ENCODE peak calls at places on chromosomes 13 and 19, in ten cellular contexts. L, T, Z, N, B, Q, V, I, K and O are unnamed samples.

GRCh38 chr13:36131931-36132297 is 732 bp upstream of the DCLK1 start:
- DNase-seq in I (no peak), V (no peak), Q (peak), N (peak), B (no peak), T (peak), Z (no peak), L (no peak), K (no peak), O (peak)

GRCh38 chr19:28727835-28728159 is 485.2 kb downstream of the UQCRFS1 start:
- DNase-seq in B (no peak), N (no peak), I (no peak), Z (no peak), Q (no peak), L (no peak), K (no peak), T (no peak), V (no peak), O (no peak)

GRCh38 chr13:83935566-83935965 is 53.3 kb upstream of the SLITRK1 start:
- DNase-seq in T (no peak), B (no peak), L (no peak), Z (no peak), K (no peak), N (no peak), V (no peak), I (no peak), Q (no peak), O (no peak)

GRCh38 chr13:77325371-77325941 is 1.4 kb downstream of the MYCBP2 start:
- DNase-seq in K (no peak), L (no peak), Q (no peak), N (no peak), T (no peak), I (peak), Z (no peak), V (peak), B (no peak), O (peak)

GRCh38 chr19:33686687-33687541 is 65.2 kb downstream of the CHST8 start:
- DNase-seq in T (no peak), K (no peak), Z (no peak), Q (no peak), N (no peak), V (no peak), L (no peak), I (no peak), B (no peak), O (no peak)

GRCh38 chr13:64640002-64640401 is 2590.1 kb downstream of the PCDH9 start:
- DNase-seq in L (no peak), K (no peak), Z (peak), V (no peak), I (no peak), N (no peak), B (no peak), Q (no peak), T (no peak), O (no peak)

GRCh38 chr19:51123381-51124186 is 1.1 kb upstream of the SIGLEC9 start:
- DNase-seq in Z (no peak), L (no peak), I (no peak), Q (no peak), N (no peak), T (no peak), B (no peak), V (no peak), K (peak), O (no peak)

GRCh38 chr19:29442910-29443309 is 82.9 kb upstream of the VSTM2B start:
- DNase-seq in Z (no peak), V (no peak), K (no peak), T (no peak), N (no peak), I (no peak), L (no peak), B (no peak), Q (no peak), O (no peak)

GRCh38 chr13:89721216-89721615 is 1626.3 kb upstream of the MIR17HG start:
- DNase-seq in Z (no peak), T (no peak), L (no peak), V (no peak), Q (no peak), N (no peak), I (no peak), B (no peak), K (no peak), O (no peak)

GRCh38 chr13:105984236-105984635 is 551.2 kb downstream of the EFNB2 start:
- DNase-seq in B (no peak), I (no peak), Q (no peak), V (no peak), Z (no peak), T (no peak), K (no peak), L (no peak), N (no peak), O (no peak)

GRCh38 chr19:8367327-8368001 is 3.5 kb downstream of the ANGPTL4 start:
- DNase-seq in Q (peak), Z (peak), T (peak), L (peak), K (no peak), I (peak), B (no peak), N (peak), V (no peak), O (peak)